ENCODE peak calls at places on chromosomes 16 and 17, in five cellular contexts. R is posterior cingulate gyrus; P is amygdala; T is NCI-H1417; B is CD4-positive, alpha-beta memory T cell. X is an unnamed sample.

GRCh38 chr17:49132699-49133364 is at the start of gene B4GALNT2:
- DNase-seq in R (no peak), P (no peak), T (no peak), B (no peak), X (no peak)

GRCh38 chr16:49050607-49051006 is 231.0 kb downstream of the CBLN1 start:
- DNase-seq in R (no peak), P (no peak), T (no peak), B (no peak), X (no peak)

GRCh38 chr17:41440531-41441033 is at the start of gene KRT38:
- DNase-seq in R (no peak), P (no peak), T (no peak), B (no peak), X (no peak)

GRCh38 chr17:48570325-48571023 is 7.7 kb downstream of the HOXB4 start:
- DNase-seq in R (no peak), P (no peak), T (no peak), B (no peak), X (no peak)

GRCh38 chr16:80615751-80616150 is 75.0 kb downstream of the DYNLRB2 start:
- DNase-seq in R (no peak), P (no peak), T (no peak), B (no peak), X (no peak)

GRCh38 chr16:9102379-9102778 is 10.9 kb downstream of the HAPSTR1 start:
- DNase-seq in R (no peak), P (no peak), T (no peak), B (no peak), X (no peak)

GRCh38 chr17:6642592-6642991 is 1.7 kb downstream of the TXNDC17 start:
- DNase-seq in R (no peak), P (no peak), T (no peak), B (no peak), X (no peak)

GRCh38 chr17:65051922-65052321 is 4.6 kb downstream of the GNA13 start:
- DNase-seq in R (no peak), P (no peak), T (no peak), B (no peak), X (no peak)

GRCh38 chr17:12021604-12022003 is 927 bp downstream of the MAP2K4 start:
- DNase-seq in R (no peak), P (no peak), T (no peak), B (no peak), X (peak; percentile 19)

GRCh38 chr16:79605999-79606398 is 5.5 kb upstream of the MAF start:
- DNase-seq in R (no peak), P (no peak), T (no peak), B (no peak), X (no peak)

GRCh38 chr16:84260766-84261165 is 21.0 kb upstream of the KCNG4 start:
- DNase-seq in R (no peak), P (no peak), T (no peak), B (no peak), X (no peak)

GRCh38 chr17:44786551-44787081 is 27.8 kb downstream of the ADAM11 start:
- DNase-seq in R (peak; percentile 52), P (peak; percentile 31), T (no peak), B (no peak), X (no peak)

GRCh38 chr17:27475981-27476895 is 20.0 kb downstream of the KSR1 start:
- DNase-seq in R (no peak), P (no peak), T (no peak), B (no peak), X (no peak)

GRCh38 chr17:37392024-37392590 is 14.5 kb downstream of the ACACA start:
- DNase-seq in R (no peak), P (no peak), T (no peak), B (no peak), X (no peak)

GRCh38 chr17:60464343-60464742 is 42.1 kb downstream of the CHCT1 start:
- DNase-seq in R (no peak), P (no peak), T (no peak), B (no peak), X (no peak)

GRCh38 chr17:65243838-65244237 is 106.7 kb downstream of the RGS9 start:
- DNase-seq in R (peak; percentile 23), P (peak; percentile 8), T (peak; percentile 55), B (no peak), X (peak; percentile 10)

GRCh38 chr17:7704601-7705268 is at the start of gene EFNB3:
- DNase-seq in R (no peak), P (peak; percentile 40), T (peak; percentile 67), B (no peak), X (peak; percentile 79)

GRCh38 chr16:72501739-72502653 is 330.0 kb upstream of the PMFBP1 start:
- DNase-seq in R (no peak), P (peak; percentile 3), T (peak; percentile 61), B (no peak), X (peak; percentile 73)

GRCh38 chr17:50128441-50129302 is 1.3 kb downstream of the SAMD14 start:
- DNase-seq in R (no peak), P (peak; percentile 25), T (no peak), B (no peak), X (peak; percentile 45)

GRCh38 chr17:40069751-40070643 is 7.2 kb downstream of the THRA start:
- DNase-seq in R (no peak), P (peak; percentile 44), T (peak; percentile 86), B (peak; percentile 41), X (peak; percentile 56)

GRCh38 chr17:49229076-49229804 is 1.3 kb downstream of the PHOSPHO1 start:
- DNase-seq in R (no peak), P (no peak), T (no peak), B (no peak), X (no peak)

GRCh38 chr16:88004391-88004790 is 53.2 kb downstream of the BANP start:
- DNase-seq in R (no peak), P (no peak), T (no peak), B (no peak), X (no peak)

GRCh38 chr17:77887110-77887463 is 71.4 kb upstream of the TNRC6C start:
- DNase-seq in R (no peak), P (no peak), T (no peak), B (no peak), X (no peak)

GRCh38 chr17:78589885-78590284 is 12.7 kb upstream of the DNAH17 start:
- DNase-seq in R (no peak), P (no peak), T (peak; percentile 17), B (no peak), X (no peak)

GRCh38 chr17:6290488-6291196 is 144.3 kb downstream of the AIPL1 start:
- DNase-seq in R (no peak), P (no peak), T (no peak), B (no peak), X (no peak)

GRCh38 chr16:73771196-73771595 is 525.4 kb upstream of the PSMD7 start:
- DNase-seq in R (no peak), P (no peak), T (no peak), B (no peak), X (no peak)

GRCh38 chr17:57290955-57291354 is 34.6 kb downstream of the MSI2 start:
- DNase-seq in R (no peak), P (no peak), T (no peak), B (no peak), X (no peak)

X was measured in DMS53.